ENCODE peak calls at places on chromosomes 7 and 10, in four cellular contexts. F, T, K and J are unnamed samples.

GRCh38 chr7:73903321-73904218 is 42.6 kb downstream of the TMEM270 start:
- DNase-seq in F (no peak), T (no peak), K (no peak), J (no peak)

GRCh38 chr7:136687693-136688322 is 180.6 kb upstream of the CHRM2 start:
- DNase-seq in K (peak), F (peak), T (no peak), J (no peak)

GRCh38 chr7:17371656-17372524 is 73.4 kb downstream of the AHR start:
- DNase-seq in K (peak), T (no peak), F (no peak), J (no peak)

GRCh38 chr7:138449580-138449979 is 10.5 kb upstream of the TRIM24 start:
- DNase-seq in K (no peak), F (no peak), T (peak), J (no peak)

GRCh38 chr10:70052462-70053211 is at the start of gene MACROH2A2:
- DNase-seq in T (peak), F (peak), K (peak), J (peak)

GRCh38 chr7:42831051-42831952 is 80.6 kb downstream of the C7orf25 start:
- DNase-seq in F (no peak), T (no peak), K (peak), J (no peak)

GRCh38 chr7:7554021-7554432 is 12.7 kb upstream of the MIOS start:
- DNase-seq in K (peak), F (peak), T (no peak), J (no peak)

GRCh38 chr7:95690367-95690947 is 81.9 kb upstream of the DYNC1I1 start:
- DNase-seq in K (peak), T (no peak), F (peak), J (no peak)

GRCh38 chr10:44008270-44008916 is 359.7 kb upstream of the ZNF32 start:
- DNase-seq in T (no peak), F (no peak), K (peak), J (no peak)

GRCh38 chr10:51300617-51301350 is 226.5 kb downstream of the PRKG1 start:
- DNase-seq in F (no peak), T (no peak), K (peak), J (no peak)

GRCh38 chr10:115745943-115746342 is 527.1 kb downstream of the GFRA1 start:
- DNase-seq in T (no peak), F (no peak), K (no peak), J (no peak)

GRCh38 chr7:71555758-71556157 is 423.8 kb downstream of the GALNT17 start:
- DNase-seq in K (no peak), F (no peak), T (no peak), J (no peak)

GRCh38 chr7:63205136-63205535 is 793.5 kb upstream of the ZNF722 start:
- DNase-seq in K (no peak), F (no peak), T (no peak), J (no peak)

GRCh38 chr10:50653142-50653541 is 29.4 kb upstream of the SGMS1 start:
- DNase-seq in T (no peak), F (no peak), K (peak), J (no peak)

GRCh38 chr7:91266067-91266930 is 2.1 kb downstream of the FZD1 start:
- DNase-seq in K (peak), T (no peak), F (no peak), J (no peak)

GRCh38 chr7:157250605-157251228 is 86.1 kb upstream of the DNAJB6 start:
- DNase-seq in F (peak), T (peak), K (peak), J (peak)

GRCh38 chr10:95275726-95276366 is 15.0 kb downstream of the PDLIM1 start:
- DNase-seq in K (peak), F (no peak), T (no peak), J (no peak)

GRCh38 chr7:159192761-159193453 is 48.2 kb upstream of the VIPR2 start:
- DNase-seq in F (no peak), T (no peak), K (no peak), J (no peak)

GRCh38 chr10:102673961-102674511 is 29.8 kb downstream of the TRIM8 start:
- DNase-seq in F (peak), K (peak), T (peak), J (peak)

GRCh38 chr10:82277591-82277990 is 402.6 kb downstream of the NRG3 start:
- DNase-seq in K (no peak), T (no peak), F (no peak), J (no peak)

GRCh38 chr10:93821051-93821772 is 63.5 kb downstream of the LGI1 start:
- DNase-seq in F (peak), T (no peak), K (peak), J (no peak)

GRCh38 chr7:84705079-84705478 is 481.8 kb downstream of the SEMA3D start:
- DNase-seq in F (no peak), T (no peak), K (no peak), J (no peak)

GRCh38 chr10:11798862-11799735 is 24.1 kb upstream of the PROSER2 start:
- DNase-seq in T (no peak), F (no peak), K (no peak), J (no peak)

GRCh38 chr10:58220769-58221448 is 46.8 kb downstream of the IPMK start:
- DNase-seq in K (peak), F (no peak), T (no peak), J (no peak)